ENCODE peak calls at places on chromosomes 12 and 14, in six cellular contexts. J is Ammon's horn, O is progenitor cell of endocrine pancreas, Q is iPS DF 6.9, T is neuronal stem cell, I is brain microvascular endothelial cell. A is an unnamed sample.

GRCh38 chr14:74514471-74514932 is 20.9 kb downstream of the ISCA2 start:
- DNase-seq in J (peak; percentile 28), I (peak; percentile 78), O (no peak), T (no peak), Q (no peak), A (no peak)

GRCh38 chr12:122964439-122965257 is 1.6 kb downstream of the ABCB9 start:
- DNase-seq in O (no peak), I (no peak), Q (no peak), T (no peak), J (no peak), A (no peak)

GRCh38 chr12:38823743-38824142 is 81.6 kb downstream of the CPNE8 start:
- DNase-seq in O (no peak), T (no peak), Q (no peak), I (no peak), J (peak; percentile 13), A (no peak)

GRCh38 chr12:124792961-124793441 is 70.7 kb downstream of the SCARB1 start:
- DNase-seq in J (peak; percentile 54), O (no peak), I (peak; percentile 46), T (no peak), Q (no peak), A (no peak)

GRCh38 chr12:65526311-65526710 is 247.8 kb downstream of the MSRB3 start:
- DNase-seq in Q (no peak), I (no peak), J (no peak), T (no peak), O (no peak), A (no peak)

GRCh38 chr12:103560604-103561101 is 26.4 kb upstream of the STAB2 start:
- DNase-seq in Q (no peak), O (no peak), T (no peak), I (peak; percentile 98), J (no peak), A (no peak)

GRCh38 chr12:129520736-129521135 is 383.1 kb downstream of the TMEM132D start:
- DNase-seq in Q (no peak), J (no peak), I (peak; percentile 80), T (no peak), O (no peak), A (no peak)

GRCh38 chr12:25839470-25839869 is 119.0 kb upstream of the RASSF8 start:
- DNase-seq in O (no peak), Q (no peak), I (peak; percentile 79), J (no peak), T (no peak), A (no peak)

GRCh38 chr14:39006721-39007410 is 96.2 kb downstream of the SEC23A start:
- DNase-seq in I (no peak), T (no peak), O (no peak), Q (no peak), J (no peak), A (no peak)

GRCh38 chr12:5473076-5473475 is 41.2 kb downstream of the NTF3 start:
- DNase-seq in J (no peak), T (no peak), I (no peak), O (no peak), Q (no peak), A (no peak)